ENCODE peak calls at places on chromosomes 2 and 18, in eight cellular contexts. Q is T-helper 17 cell; O is CD8-positive, alpha-beta T cell; W is NCI-H1417 treated with DMSO at 0.1 percent for 48 hours; C is stomach; K is thoracic aorta; T is endothelial cell; I is NCI-H510A. R is an unnamed sample.

GRCh38 chr18:68418226-68418868 is 296.6 kb downstream of the TMX3 start:
- DNase-seq in K (no peak), I (no peak), Q (no peak), T (no peak), O (no peak), W (no peak), C (no peak), R (no peak)

GRCh38 chr2:28390241-28390856 is 2.3 kb upstream of the FOSL2 start:
- DNase-seq in C (peak), T (peak), K (peak), Q (peak), I (peak), O (peak), W (no peak), R (peak)

GRCh38 chr2:11482473-11483031 is 16.6 kb upstream of the E2F6 start:
- DNase-seq in K (no peak), O (no peak), I (no peak), Q (no peak), T (peak), C (no peak), W (no peak), R (no peak)

GRCh38 chr2:226050822-226051221 is 651.3 kb downstream of the NYAP2 start:
- DNase-seq in O (no peak), K (no peak), W (no peak), Q (no peak), T (no peak), I (no peak), C (no peak), R (no peak)

GRCh38 chr2:54879037-54879436 is 155.6 kb downstream of the EML6 start:
- DNase-seq in I (no peak), W (no peak), T (no peak), O (no peak), K (no peak), C (no peak), Q (no peak), R (no peak)

GRCh38 chr18:67475673-67476072 is 40.8 kb downstream of the DSEL start:
- DNase-seq in I (no peak), T (no peak), W (no peak), O (no peak), C (no peak), K (no peak), Q (no peak), R (no peak)

GRCh38 chr2:101310591-101311389 is 2.3 kb upstream of the RNF149 start:
- DNase-seq in T (no peak), K (no peak), O (no peak), W (no peak), I (no peak), C (no peak), Q (no peak), R (no peak)

GRCh38 chr18:7572837-7573236 is 5.7 kb downstream of the PTPRM start:
- DNase-seq in I (no peak), Q (no peak), C (no peak), T (no peak), K (no peak), O (no peak), W (no peak), R (no peak)